ENCODE peak calls at places on chromosomes 6 and 20, in nine cellular contexts. One of them, this sample, is unnamed.

GRCh38 chr6:18565231-18565630 is 178.1 kb downstream of the RNF144B start:
- DNase-seq in heart left ventricle: no peak
- DNase-seq in hepatocyte: no peak
- DNase-seq in cardiac muscle cell: no peak
- DNase-seq in SK-N-SH: no peak
- DNase-seq in HCT116: no peak
- DNase-seq in A549: no peak
- DNase-seq in astrocyte: no peak
- DNase-seq in thoracic aorta: no peak
- DNase-seq in this sample: no peak

GRCh38 chr6:137271245-137272183 is 52.3 kb upstream of the IFNGR1 start:
- DNase-seq in heart left ventricle: no peak
- DNase-seq in SK-N-SH: peak
- DNase-seq in cardiac muscle cell: peak
- DNase-seq in hepatocyte: peak
- DNase-seq in thoracic aorta: no peak
- DNase-seq in HCT116: peak
- DNase-seq in astrocyte: peak
- DNase-seq in A549: peak
- DNase-seq in this sample: no peak

GRCh38 chr6:55541024-55541423 is 38.0 kb downstream of the HMGCLL1 start:
- DNase-seq in astrocyte: no peak
- DNase-seq in SK-N-SH: no peak
- DNase-seq in hepatocyte: no peak
- DNase-seq in thoracic aorta: no peak
- DNase-seq in HCT116: no peak
- DNase-seq in A549: no peak
- DNase-seq in heart left ventricle: no peak
- DNase-seq in cardiac muscle cell: no peak
- DNase-seq in this sample: no peak

GRCh38 chr6:72561629-72562028 is 60.2 kb upstream of the KCNQ5 start:
- DNase-seq in A549: no peak
- DNase-seq in hepatocyte: no peak
- DNase-seq in astrocyte: no peak
- DNase-seq in thoracic aorta: no peak
- DNase-seq in cardiac muscle cell: no peak
- DNase-seq in heart left ventricle: no peak
- DNase-seq in HCT116: no peak
- DNase-seq in SK-N-SH: no peak
- DNase-seq in this sample: no peak

GRCh38 chr6:166456360-166457156 is 73.8 kb upstream of the MPC1 start:
- DNase-seq in astrocyte: peak
- DNase-seq in SK-N-SH: no peak
- DNase-seq in A549: no peak
- DNase-seq in cardiac muscle cell: peak
- DNase-seq in hepatocyte: no peak
- DNase-seq in HCT116: no peak
- DNase-seq in heart left ventricle: no peak
- DNase-seq in thoracic aorta: no peak
- DNase-seq in this sample: peak

GRCh38 chr6:24761193-24761835 is 13.4 kb upstream of the GMNN start:
- DNase-seq in cardiac muscle cell: no peak
- DNase-seq in A549: no peak
- DNase-seq in thoracic aorta: no peak
- DNase-seq in HCT116: no peak
- DNase-seq in hepatocyte: no peak
- DNase-seq in SK-N-SH: peak
- DNase-seq in heart left ventricle: no peak
- DNase-seq in astrocyte: no peak
- DNase-seq in this sample: no peak

GRCh38 chr20:57612436-57612835 is 7.8 kb downstream of the ZBP1 start:
- DNase-seq in heart left ventricle: no peak
- DNase-seq in SK-N-SH: no peak
- DNase-seq in cardiac muscle cell: no peak
- DNase-seq in HCT116: no peak
- DNase-seq in hepatocyte: peak
- DNase-seq in astrocyte: no peak
- DNase-seq in A549: no peak
- DNase-seq in thoracic aorta: no peak
- DNase-seq in this sample: no peak

GRCh38 chr6:159434410-159434809 is 258.6 kb downstream of the SOD2 start:
- DNase-seq in hepatocyte: no peak
- DNase-seq in SK-N-SH: no peak
- DNase-seq in cardiac muscle cell: peak
- DNase-seq in A549: no peak
- DNase-seq in heart left ventricle: no peak
- DNase-seq in HCT116: no peak
- DNase-seq in astrocyte: no peak
- DNase-seq in thoracic aorta: no peak
- DNase-seq in this sample: no peak

GRCh38 chr6:42021847-42022754 is 28.2 kb upstream of the TAF8 start:
- DNase-seq in heart left ventricle: no peak
- DNase-seq in A549: no peak
- DNase-seq in astrocyte: no peak
- DNase-seq in HCT116: no peak
- DNase-seq in thoracic aorta: no peak
- DNase-seq in SK-N-SH: no peak
- DNase-seq in hepatocyte: no peak
- DNase-seq in cardiac muscle cell: peak
- DNase-seq in this sample: no peak

GRCh38 chr6:51199733-51200132 is 381.1 kb downstream of the TFAP2B start:
- DNase-seq in A549: no peak
- DNase-seq in SK-N-SH: no peak
- DNase-seq in thoracic aorta: no peak
- DNase-seq in cardiac muscle cell: no peak
- DNase-seq in hepatocyte: no peak
- DNase-seq in heart left ventricle: no peak
- DNase-seq in astrocyte: no peak
- DNase-seq in HCT116: no peak
- DNase-seq in this sample: no peak

GRCh38 chr6:50657513-50657912 is 55.8 kb upstream of the TFAP2D start:
- DNase-seq in astrocyte: no peak
- DNase-seq in thoracic aorta: no peak
- DNase-seq in hepatocyte: no peak
- DNase-seq in HCT116: no peak
- DNase-seq in A549: no peak
- DNase-seq in cardiac muscle cell: no peak
- DNase-seq in heart left ventricle: no peak
- DNase-seq in SK-N-SH: no peak
- DNase-seq in this sample: no peak

GRCh38 chr6:47252636-47253035 is 57.1 kb downstream of the TNFRSF21 start:
- DNase-seq in astrocyte: no peak
- DNase-seq in A549: no peak
- DNase-seq in hepatocyte: no peak
- DNase-seq in thoracic aorta: no peak
- DNase-seq in SK-N-SH: no peak
- DNase-seq in cardiac muscle cell: no peak
- DNase-seq in HCT116: no peak
- DNase-seq in heart left ventricle: no peak
- DNase-seq in this sample: no peak

GRCh38 chr6:166529571-166529970 is 56.9 kb downstream of the RAMACL start:
- DNase-seq in thoracic aorta: no peak
- DNase-seq in heart left ventricle: no peak
- DNase-seq in HCT116: no peak
- DNase-seq in hepatocyte: no peak
- DNase-seq in cardiac muscle cell: no peak
- DNase-seq in astrocyte: peak
- DNase-seq in SK-N-SH: no peak
- DNase-seq in A549: no peak
- DNase-seq in this sample: no peak

GRCh38 chr20:58555078-58555765 is 40.0 kb upstream of the APCDD1L start:
- DNase-seq in thoracic aorta: no peak
- DNase-seq in A549: peak
- DNase-seq in heart left ventricle: no peak
- DNase-seq in cardiac muscle cell: peak
- DNase-seq in astrocyte: peak
- DNase-seq in SK-N-SH: no peak
- DNase-seq in HCT116: no peak
- DNase-seq in hepatocyte: no peak
- DNase-seq in this sample: no peak

GRCh38 chr20:54132612-54133433 is 41.0 kb downstream of the CYP24A1 start:
- DNase-seq in A549: peak
- DNase-seq in astrocyte: peak
- DNase-seq in thoracic aorta: no peak
- DNase-seq in SK-N-SH: no peak
- DNase-seq in cardiac muscle cell: peak
- DNase-seq in HCT116: peak
- DNase-seq in hepatocyte: peak
- DNase-seq in heart left ventricle: no peak
- DNase-seq in this sample: no peak

GRCh38 chr6:164107297-164107995 is 692.9 kb downstream of the QKI start:
- DNase-seq in hepatocyte: no peak
- DNase-seq in HCT116: no peak
- DNase-seq in heart left ventricle: peak
- DNase-seq in thoracic aorta: no peak
- DNase-seq in cardiac muscle cell: peak
- DNase-seq in astrocyte: peak
- DNase-seq in SK-N-SH: no peak
- DNase-seq in A549: no peak
- DNase-seq in this sample: no peak

GRCh38 chr20:34744340-34744739 is 40.2 kb downstream of the TP53INP2 start:
- DNase-seq in SK-N-SH: no peak
- DNase-seq in thoracic aorta: no peak
- DNase-seq in heart left ventricle: no peak
- DNase-seq in cardiac muscle cell: no peak
- DNase-seq in HCT116: no peak
- DNase-seq in A549: no peak
- DNase-seq in hepatocyte: no peak
- DNase-seq in astrocyte: no peak
- DNase-seq in this sample: no peak
- H3K27ac ChIP-seq in SK-N-SH: no peak
- H3K27ac ChIP-seq in thoracic aorta: no peak
- H3K27ac ChIP-seq in heart left ventricle: peak
- H3K27ac ChIP-seq in cardiac muscle cell: no peak
- H3K27ac ChIP-seq in HCT116: no peak
- H3K27ac ChIP-seq in A549: no peak
- H3K27ac ChIP-seq in hepatocyte: no peak
- H3K27ac ChIP-seq in astrocyte: no peak
- H3K27ac ChIP-seq in this sample: no peak

DNA sequence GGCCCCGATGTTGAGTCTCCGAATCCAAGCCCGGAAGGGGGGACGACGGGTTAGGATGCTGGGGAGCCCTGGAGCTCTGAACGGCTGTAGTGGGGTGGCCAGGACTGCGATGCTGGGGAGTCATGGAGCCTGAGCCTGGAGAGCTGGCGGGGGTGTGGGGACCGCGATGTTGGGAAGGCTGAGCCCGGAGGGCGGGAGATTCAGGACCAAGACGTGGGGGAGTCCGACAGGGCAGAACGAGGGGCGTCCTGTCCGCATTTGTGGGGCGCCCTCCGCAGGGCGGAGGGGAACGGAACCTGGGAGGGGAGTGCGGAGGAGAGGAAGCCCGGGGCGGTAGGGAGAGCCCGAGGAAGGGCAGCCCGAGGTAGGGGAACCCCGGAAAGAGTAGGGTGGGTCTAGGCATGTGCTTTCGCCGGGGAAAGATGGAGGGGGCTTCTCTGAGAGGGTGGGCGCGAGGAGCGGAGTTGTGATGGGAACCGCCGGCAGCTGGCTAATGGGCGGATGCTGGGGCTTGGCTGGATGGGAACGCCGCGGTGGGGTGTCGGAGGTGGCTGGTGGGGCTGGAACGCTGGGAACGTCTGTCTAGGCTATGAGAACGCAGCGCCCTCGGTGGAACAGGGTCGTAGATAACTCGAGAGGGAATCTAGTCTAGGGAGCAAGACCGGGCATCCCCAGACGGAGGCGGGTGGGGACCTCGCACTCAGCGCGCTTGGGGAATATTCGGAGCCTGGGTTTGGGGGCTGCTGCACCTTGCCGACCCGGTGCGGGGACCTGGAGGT is 681 bp downstream of the PAQR8 start:
- DNase-seq in cardiac muscle cell: peak
- DNase-seq in heart left ventricle: peak
- DNase-seq in thoracic aorta: no peak
- DNase-seq in SK-N-SH: peak
- DNase-seq in hepatocyte: peak
- DNase-seq in A549: peak
- DNase-seq in HCT116: no peak
- DNase-seq in astrocyte: no peak
- DNase-seq in this sample: peak
- TF ChIP-seq CTCF in cardiac muscle cell: no peak
- TF ChIP-seq CTCF in heart left ventricle: no peak
- TF ChIP-seq CTCF in thoracic aorta: no peak
- TF ChIP-seq CTCF in SK-N-SH: peak
- TF ChIP-seq CTCF in hepatocyte: peak
- TF ChIP-seq CTCF in A549: no peak
- TF ChIP-seq CTCF in HCT116: no peak
- TF ChIP-seq CTCF in astrocyte: no peak
- TF ChIP-seq CTCF in this sample: peak

DNA sequence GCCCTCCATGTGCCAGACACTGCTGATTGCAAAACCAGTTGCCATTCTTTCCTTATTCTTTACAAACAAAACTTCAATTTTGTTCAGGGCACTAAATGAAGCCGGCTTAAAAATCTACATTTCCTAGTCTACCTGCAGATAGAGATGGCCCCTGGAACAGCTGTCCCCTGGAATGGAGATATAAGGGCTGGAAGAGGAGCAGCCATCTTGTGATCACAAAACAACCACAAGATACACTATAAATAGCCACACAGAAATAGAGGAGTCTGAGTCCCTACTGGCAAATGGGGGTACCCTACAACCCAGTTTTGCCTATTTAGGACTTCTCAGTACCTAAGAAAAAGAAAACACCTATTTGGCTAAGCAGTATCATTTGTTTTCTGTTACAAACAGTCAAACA is 115.9 kb upstream of the BEND6 start:
- DNase-seq in SK-N-SH: no peak
- DNase-seq in cardiac muscle cell: no peak
- DNase-seq in heart left ventricle: no peak
- DNase-seq in astrocyte: no peak
- DNase-seq in hepatocyte: no peak
- DNase-seq in HCT116: no peak
- DNase-seq in thoracic aorta: no peak
- DNase-seq in A549: no peak
- DNase-seq in this sample: no peak
- H3K27ac ChIP-seq in SK-N-SH: peak
- H3K27ac ChIP-seq in cardiac muscle cell: no peak
- H3K27ac ChIP-seq in heart left ventricle: peak
- H3K27ac ChIP-seq in astrocyte: no peak
- H3K27ac ChIP-seq in hepatocyte: no peak
- H3K27ac ChIP-seq in HCT116: no peak
- H3K27ac ChIP-seq in thoracic aorta: no peak
- H3K27ac ChIP-seq in A549: peak
- H3K27ac ChIP-seq in this sample: no peak

DNA sequence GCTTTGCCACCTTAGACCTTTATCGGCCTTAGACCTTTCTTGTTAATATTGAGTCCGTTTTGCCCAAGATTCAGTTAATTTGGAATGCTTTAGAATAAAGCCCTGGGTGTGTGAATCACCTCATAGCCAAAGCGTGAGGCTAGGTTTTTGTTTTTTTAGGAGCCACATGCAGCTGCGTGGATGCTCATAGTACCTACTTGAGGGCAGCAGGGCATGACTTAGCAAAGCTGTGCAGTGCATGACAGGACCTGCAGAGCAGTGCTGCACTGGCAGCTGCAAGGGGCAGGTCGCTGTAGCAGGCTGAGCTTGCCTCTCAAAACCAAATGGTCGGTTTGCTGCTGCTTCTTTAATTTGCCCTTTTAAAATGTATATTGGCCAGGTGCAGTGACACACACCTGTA is 116.1 kb downstream of the JAG1 start:
- DNase-seq in HCT116: no peak
- DNase-seq in hepatocyte: no peak
- DNase-seq in A549: no peak
- DNase-seq in thoracic aorta: no peak
- DNase-seq in cardiac muscle cell: no peak
- DNase-seq in SK-N-SH: no peak
- DNase-seq in astrocyte: peak
- DNase-seq in heart left ventricle: no peak
- DNase-seq in this sample: no peak
- TF ChIP-seq CTCF in HCT116: no peak
- TF ChIP-seq CTCF in hepatocyte: no peak
- TF ChIP-seq CTCF in A549: no peak
- TF ChIP-seq CTCF in thoracic aorta: no peak
- TF ChIP-seq CTCF in cardiac muscle cell: no peak
- TF ChIP-seq CTCF in SK-N-SH: no peak
- TF ChIP-seq CTCF in astrocyte: no peak
- TF ChIP-seq CTCF in heart left ventricle: no peak
- TF ChIP-seq CTCF in this sample: no peak

This sample was measured in WERI-Rb-1.